ENCODE peak calls at places on chromosome 3, in nine cellular contexts. Q is AG04450; C is nephron progenitor cell; R is fibroblast of lung; G is astrocyte of the spinal cord; O is CD4-positive, alpha-beta T cell; V is Calu3; F is OCI-LY7; I is breast epithelium. D is an unnamed sample.

GRCh38 chr3:136078421-136079364 is 113.2 kb downstream of the PPP2R3A start:
- DNase-seq in Q (no peak), R (peak), C (no peak), F (peak), I (no peak), O (no peak), G (peak), V (no peak), D (no peak)

GRCh38 chr3:179871782-179872181 is 165.0 kb downstream of the PEX5L start:
- DNase-seq in O (no peak), C (no peak), G (no peak), Q (no peak), V (no peak), I (no peak), F (no peak), R (no peak), D (no peak)

GRCh38 chr3:49842843-49843242 is 13.5 kb downstream of the TRAIP start:
- DNase-seq in F (no peak), O (no peak), G (no peak), C (no peak), I (no peak), V (no peak), R (no peak), Q (no peak), D (no peak)

GRCh38 chr3:166902374-166902773 is 477.7 kb downstream of the ZBBX start:
- DNase-seq in V (no peak), O (no peak), C (no peak), R (peak), G (peak), F (no peak), I (no peak), Q (no peak), D (no peak)

GRCh38 chr3:197203714-197204146 is 94.7 kb downstream of the DLG1 start:
- DNase-seq in F (no peak), Q (no peak), O (no peak), R (no peak), C (no peak), G (no peak), I (no peak), V (no peak), D (no peak)

GRCh38 chr3:72818915-72819314 is 29.3 kb downstream of the SHQ1 start:
- DNase-seq in F (no peak), Q (peak), G (peak), O (no peak), V (no peak), R (peak), C (no peak), I (no peak), D (no peak)

GRCh38 chr3:21664996-21665395 is 86.0 kb downstream of the ZNF385D start:
- DNase-seq in C (no peak), V (no peak), O (no peak), G (no peak), Q (no peak), I (no peak), F (no peak), R (no peak), D (no peak)

GRCh38 chr3:172285844-172286243 is 162.4 kb downstream of the GHSR start:
- DNase-seq in G (peak), O (no peak), F (no peak), R (peak), V (no peak), C (no peak), I (no peak), Q (no peak), D (no peak)

GRCh38 chr3:49807427-49808114 is 4.5 kb downstream of the INKA1 start:
- DNase-seq in O (no peak), G (no peak), Q (no peak), V (no peak), I (no peak), R (peak), F (peak), C (peak), D (no peak)

GRCh38 chr3:158104346-158105020 is 1.7 kb downstream of the SHOX2 start:
- DNase-seq in V (no peak), G (no peak), I (no peak), R (no peak), Q (no peak), F (no peak), O (no peak), C (no peak), D (no peak)

GRCh38 chr3:26621891-26622633 is 510 bp upstream of the LRRC3B start:
- DNase-seq in V (no peak), Q (no peak), C (peak), F (no peak), I (no peak), O (no peak), R (no peak), G (no peak), D (no peak)

GRCh38 chr3:167587651-167588050 is 66.1 kb downstream of the WDR49 start:
- DNase-seq in G (no peak), C (no peak), F (no peak), I (no peak), Q (no peak), R (no peak), V (no peak), O (no peak), D (no peak)

GRCh38 chr3:31116651-31117050 is 222.2 kb upstream of the GADL1 start:
- DNase-seq in R (no peak), O (no peak), I (no peak), G (peak), Q (peak), V (no peak), F (no peak), C (no peak), D (no peak)

GRCh38 chr3:78035020-78035660 is 995.2 kb downstream of the ROBO2 start:
- DNase-seq in O (no peak), F (peak), V (no peak), R (peak), I (no peak), G (no peak), Q (no peak), C (no peak), D (no peak)

GRCh38 chr3:132352556-132353143 is 35.4 kb downstream of the ACP3 start:
- DNase-seq in C (peak), G (peak), R (peak), Q (peak), O (peak), V (peak), I (no peak), F (peak), D (no peak)

GRCh38 chr3:102255736-102256135 is 179.1 kb upstream of the ZPLD1 start:
- DNase-seq in G (no peak), O (no peak), R (no peak), I (no peak), C (no peak), Q (no peak), V (no peak), F (no peak), D (no peak)

GRCh38 chr3:9794400-9794799 is 1.5 kb downstream of the ARPC4 start:
- DNase-seq in F (no peak), I (no peak), R (no peak), O (no peak), V (no peak), G (no peak), C (no peak), Q (no peak), D (no peak)

GRCh38 chr3:40307176-40307575 is 2.3 kb upstream of the EIF1B start:
- DNase-seq in V (no peak), O (no peak), I (no peak), F (no peak), R (no peak), C (no peak), Q (no peak), G (peak), D (no peak)

GRCh38 chr3:116064646-116065045 is 380.6 kb downstream of the LSAMP start:
- DNase-seq in Q (no peak), G (peak), C (no peak), R (peak), I (no peak), V (no peak), F (no peak), O (no peak), D (no peak)

GRCh38 chr3:127208483-127209100 is 15.7 kb downstream of the PRR23E start:
- DNase-seq in F (no peak), G (no peak), C (no peak), I (no peak), V (no peak), R (no peak), Q (no peak), O (no peak), D (no peak)

GRCh38 chr3:127206154-127206553 is 13.2 kb downstream of the PRR23E start:
- DNase-seq in F (no peak), O (no peak), I (no peak), G (no peak), R (no peak), Q (no peak), C (no peak), V (no peak), D (no peak)

GRCh38 chr3:127209155-127209839 is 16.4 kb downstream of the PRR23E start:
- DNase-seq in Q (no peak), C (no peak), I (no peak), R (no peak), F (no peak), G (no peak), V (no peak), O (no peak), D (peak)

GRCh38 chr3:127206611-127207516 is 13.9 kb downstream of the PRR23E start:
- DNase-seq in V (no peak), G (no peak), O (no peak), R (no peak), I (no peak), F (no peak), C (no peak), Q (no peak), D (peak)

GRCh38 chr3:127207727-127208482 is 15.0 kb downstream of the PRR23E start:
- DNase-seq in O (no peak), F (no peak), I (no peak), V (no peak), C (no peak), G (no peak), Q (no peak), R (no peak), D (peak)
- TF ChIP-seq CTCF in O (no peak), F (no peak), I (no peak), V (no peak), C (no peak), G (no peak), Q (no peak), R (no peak), D (no peak)

DNA sequence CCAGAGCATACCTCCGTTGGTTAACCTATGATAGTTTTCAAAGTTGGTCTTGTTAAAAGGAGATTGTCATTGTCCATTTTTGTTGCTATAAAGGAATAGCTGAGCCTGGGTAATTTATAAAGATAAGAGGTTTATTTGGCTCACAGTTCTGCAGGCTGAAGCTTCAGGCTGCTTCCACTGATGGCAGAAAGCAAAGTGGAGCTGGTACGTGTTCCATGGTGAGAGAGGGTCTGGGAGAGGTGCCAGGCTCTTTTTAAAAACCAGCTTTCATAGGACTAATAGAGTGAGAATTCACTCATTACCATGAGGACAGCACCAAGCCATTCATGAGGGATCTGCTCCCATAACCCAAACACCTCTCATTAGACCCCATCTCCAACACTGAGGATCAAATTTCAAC is 107.3 kb downstream of the SLMAP start:
- DNase-seq in I (no peak), V (no peak), G (no peak), R (no peak), C (no peak), O (no peak), Q (no peak), F (no peak), D (no peak)
- TF ChIP-seq CTCF in I (no peak), V (no peak), G (no peak), R (no peak), C (no peak), O (no peak), Q (no peak), F (no peak), D (no peak)

GRCh38 chr3:84946240-84946639 is 12.5 kb upstream of the CADM2 start:
- DNase-seq in I (no peak), R (no peak), V (no peak), G (no peak), F (no peak), C (no peak), O (no peak), Q (no peak), D (no peak)

GRCh38 chr3:84943379-84943778 is 15.4 kb upstream of the CADM2 start:
- DNase-seq in R (no peak), G (no peak), C (no peak), F (no peak), O (no peak), Q (no peak), V (no peak), I (no peak), D (no peak)
- TF ChIP-seq CTCF in R (no peak), G (no peak), C (peak), F (no peak), O (no peak), Q (no peak), V (no peak), I (no peak), D (peak)

GRCh38 chr3:112734718-112735350 is 93.9 kb upstream of the CCDC80 start:
- DNase-seq in R (peak), C (peak), I (no peak), Q (peak), F (peak), G (peak), V (peak), O (peak), D (no peak)

GRCh38 chr3:112734171-112734570 is 93.2 kb upstream of the CCDC80 start:
- DNase-seq in Q (no peak), G (no peak), C (no peak), I (no peak), O (no peak), R (no peak), F (no peak), V (no peak), D (no peak)

GRCh38 chr3:112735927-112736326 is 95.0 kb upstream of the CCDC80 start:
- DNase-seq in O (no peak), C (no peak), G (no peak), Q (no peak), R (no peak), I (no peak), F (peak), V (no peak), D (no peak)

GRCh38 chr3:112730210-112730609 is 89.3 kb upstream of the CCDC80 start:
- DNase-seq in I (no peak), V (no peak), G (no peak), Q (no peak), R (peak), F (no peak), O (no peak), C (no peak), D (no peak)
- TF ChIP-seq CTCF in I (no peak), V (no peak), G (peak), Q (peak), R (no peak), F (no peak), O (no peak), C (no peak), D (no peak)

GRCh38 chr3:133894334-133895207 is 1.1 kb downstream of the RAB6B start:
- DNase-seq in Q (no peak), C (peak), O (no peak), F (no peak), G (no peak), V (peak), R (no peak), I (no peak), D (no peak)
- TF ChIP-seq CTCF in Q (no peak), C (no peak), O (no peak), F (no peak), G (no peak), V (no peak), R (no peak), I (no peak), D (no peak)

GRCh38 chr3:55765398-55765797 is 278.3 kb upstream of the WNT5A start:
- DNase-seq in C (no peak), G (no peak), Q (no peak), O (no peak), R (no peak), F (no peak), V (no peak), I (no peak), D (no peak)

GRCh38 chr3:55766753-55767152 is 279.6 kb upstream of the WNT5A start:
- DNase-seq in I (no peak), F (no peak), R (no peak), G (no peak), C (no peak), Q (no peak), O (no peak), V (no peak), D (no peak)

GRCh38 chr3:55771503-55771902 is 284.4 kb upstream of the WNT5A start:
- DNase-seq in F (no peak), I (no peak), V (no peak), Q (no peak), C (no peak), R (no peak), G (no peak), O (no peak), D (no peak)

GRCh38 chr3:55765906-55766701 is 279.0 kb upstream of the WNT5A start:
- DNase-seq in R (no peak), C (no peak), F (no peak), G (no peak), I (no peak), O (no peak), V (no peak), Q (no peak), D (no peak)

DNA sequence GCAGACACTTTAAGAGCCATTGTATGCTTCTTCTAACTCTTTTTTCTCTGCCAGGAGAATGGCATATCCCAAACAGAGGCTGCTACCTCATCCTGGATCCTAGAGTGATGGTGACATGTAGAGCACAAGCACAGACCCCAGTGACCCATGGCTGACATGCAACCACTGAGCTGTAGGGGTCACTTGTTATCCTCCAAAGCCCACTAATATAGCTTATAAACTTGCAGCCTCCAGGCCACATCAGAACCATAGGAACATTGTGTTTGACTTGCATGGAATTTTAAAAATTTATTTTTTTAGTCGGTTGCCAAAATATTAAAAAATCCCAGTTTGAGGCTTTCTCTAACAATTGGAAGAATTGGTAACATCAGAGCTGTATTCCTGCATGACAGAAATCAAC is 283.0 kb upstream of the WNT5A start:
- DNase-seq in C (no peak), O (no peak), F (no peak), I (no peak), Q (no peak), R (no peak), G (no peak), V (no peak), D (no peak)
- TF ChIP-seq CTCF in C (no peak), O (no peak), F (no peak), I (no peak), Q (no peak), R (no peak), G (no peak), V (no peak), D (no peak)

GRCh38 chr3:182617511-182617910 is 175.8 kb upstream of the ATP11B start:
- DNase-seq in C (no peak), I (no peak), G (no peak), F (no peak), V (no peak), R (no peak), O (no peak), Q (no peak), D (no peak)

GRCh38 chr3:182618981-182619591 is 174.2 kb upstream of the ATP11B start:
- DNase-seq in I (no peak), V (peak), O (no peak), G (peak), R (peak), F (no peak), C (no peak), Q (no peak), D (no peak)

GRCh38 chr3:182620715-182621434 is 172.4 kb upstream of the ATP11B start:
- DNase-seq in F (no peak), R (no peak), C (no peak), G (no peak), V (no peak), I (no peak), Q (no peak), O (no peak), D (no peak)

GRCh38 chr3:182621435-182622240 is 171.7 kb upstream of the ATP11B start:
- DNase-seq in F (peak), Q (no peak), G (no peak), V (peak), C (no peak), R (no peak), I (no peak), O (no peak), D (no peak)

GRCh38 chr3:182618085-182618732 is 175.1 kb upstream of the ATP11B start:
- DNase-seq in I (no peak), Q (no peak), V (peak), C (peak), R (peak), O (no peak), F (peak), G (peak), D (no peak)
- TF ChIP-seq CTCF in I (peak), Q (no peak), V (peak), C (peak), R (no peak), O (no peak), F (peak), G (peak), D (peak)

DNA sequence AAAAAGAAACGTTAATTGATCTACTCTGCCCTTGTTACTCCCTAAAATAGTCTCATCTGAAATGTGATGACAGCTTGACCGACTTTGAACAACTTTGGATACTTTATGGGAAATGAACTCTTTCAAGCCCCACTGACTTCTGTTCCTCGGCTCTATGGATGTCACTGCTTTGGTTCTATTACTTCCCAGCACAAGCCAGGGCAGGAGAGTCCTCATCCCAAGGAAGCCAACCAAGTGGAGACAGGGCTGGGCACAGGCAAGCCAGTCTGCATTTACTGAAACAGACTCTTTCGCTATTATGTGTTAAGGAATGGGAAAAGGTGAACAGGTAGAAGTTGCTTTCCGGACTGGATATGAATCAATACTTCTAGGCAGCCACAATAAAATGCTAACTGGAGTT is 444.0 kb downstream of the FOXP1 start:
- DNase-seq in O (no peak), I (no peak), Q (no peak), C (no peak), G (no peak), V (no peak), F (no peak), R (no peak), D (no peak)
- TF ChIP-seq CTCF in O (no peak), I (no peak), Q (no peak), C (no peak), G (no peak), V (no peak), F (no peak), R (no peak), D (no peak)

GRCh38 chr3:41867533-41867932 is 94.4 kb downstream of the ULK4 start:
- DNase-seq in O (no peak), C (no peak), F (no peak), Q (no peak), G (no peak), V (no peak), R (no peak), I (no peak), D (no peak)

GRCh38 chr3:41866298-41866697 is 95.6 kb downstream of the ULK4 start:
- DNase-seq in R (no peak), G (no peak), I (no peak), V (no peak), F (no peak), Q (no peak), C (no peak), O (no peak), D (no peak)

GRCh38 chr3:41863024-41863423 is 98.9 kb downstream of the ULK4 start:
- DNase-seq in O (no peak), F (peak), Q (no peak), V (peak), R (no peak), G (no peak), C (no peak), I (no peak), D (no peak)
- TF ChIP-seq CTCF in O (no peak), F (no peak), Q (peak), V (no peak), R (no peak), G (no peak), C (no peak), I (no peak), D (peak)

GRCh38 chr3:14206548-14207177 is 28.0 kb downstream of the LSM3 start:
- DNase-seq in G (no peak), O (no peak), I (no peak), C (no peak), R (no peak), F (peak), V (no peak), Q (no peak), D (no peak)
- TF ChIP-seq CTCF in G (no peak), O (no peak), I (no peak), C (no peak), R (no peak), F (peak), V (no peak), Q (no peak), D (no peak)

D was measured in type B pancreatic cell.